ENCODE peak calls at places on chromosomes 11 and 22, in four cellular contexts. One of them, this sample, is unnamed.

GRCh38 chr22:49632199-49633009 is 195.3 kb downstream of the BRD1 start:
- DNase-seq in gastrocnemius medialis: peak; percentile 11
- DNase-seq in A549: peak; percentile 67
- DNase-seq in tibial artery: no peak
- DNase-seq in this sample: no peak

GRCh38 chr22:46439576-46440465 is 97.6 kb downstream of the CELSR1 start:
- DNase-seq in gastrocnemius medialis: no peak
- DNase-seq in A549: no peak
- DNase-seq in tibial artery: no peak
- DNase-seq in this sample: no peak

GRCh38 chr11:120324932-120325810 is at the start of gene TLCD5:
- DNase-seq in tibial artery: peak; percentile 84
- DNase-seq in A549: peak; percentile 49
- DNase-seq in gastrocnemius medialis: no peak
- DNase-seq in this sample: peak; percentile 72

GRCh38 chr11:57277845-57278720 is 41.0 kb upstream of the APLNR start:
- DNase-seq in A549: peak; percentile 81
- DNase-seq in gastrocnemius medialis: peak; percentile 61
- DNase-seq in tibial artery: peak; percentile 75
- DNase-seq in this sample: peak; percentile 65

GRCh38 chr22:39765029-39765428 is 128.5 kb downstream of the ENTHD1 start:
- DNase-seq in A549: no peak
- DNase-seq in gastrocnemius medialis: no peak
- DNase-seq in tibial artery: no peak
- DNase-seq in this sample: no peak

GRCh38 chr11:66333220-66333877 is 2.9 kb downstream of the RIN1 start:
- DNase-seq in A549: no peak
- DNase-seq in tibial artery: no peak
- DNase-seq in gastrocnemius medialis: no peak
- DNase-seq in this sample: no peak

GRCh38 chr11:30585892-30586250 is 282 bp downstream of the MPPED2 start:
- DNase-seq in tibial artery: peak; percentile 70
- DNase-seq in gastrocnemius medialis: no peak
- DNase-seq in A549: no peak
- DNase-seq in this sample: peak; percentile 52

GRCh38 chr22:36344106-36344827 is 43.5 kb downstream of the MYH9 start:
- DNase-seq in gastrocnemius medialis: no peak
- DNase-seq in A549: no peak
- DNase-seq in tibial artery: no peak
- DNase-seq in this sample: no peak

GRCh38 chr11:69721745-69722144 is 17.9 kb upstream of the FGF19 start:
- DNase-seq in gastrocnemius medialis: no peak
- DNase-seq in A549: no peak
- DNase-seq in tibial artery: no peak
- DNase-seq in this sample: no peak

GRCh38 chr22:48628891-48629559 is 1198.6 kb downstream of the BRD1 start:
- DNase-seq in tibial artery: no peak
- DNase-seq in A549: no peak
- DNase-seq in gastrocnemius medialis: no peak
- DNase-seq in this sample: no peak

GRCh38 chr11:131618203-131618602 is 247.8 kb downstream of the NTM start:
- DNase-seq in A549: no peak
- DNase-seq in gastrocnemius medialis: no peak
- DNase-seq in tibial artery: no peak
- DNase-seq in this sample: no peak

GRCh38 chr11:84914511-84914910 is 712.6 kb downstream of the DLG2 start:
- DNase-seq in A549: no peak
- DNase-seq in gastrocnemius medialis: no peak
- DNase-seq in tibial artery: no peak
- DNase-seq in this sample: no peak

GRCh38 chr11:83736689-83737088 is 450.5 kb upstream of the CCDC90B start:
- DNase-seq in A549: no peak
- DNase-seq in gastrocnemius medialis: no peak
- DNase-seq in tibial artery: no peak
- DNase-seq in this sample: no peak

GRCh38 chr11:49995559-49995958 is 13.2 kb upstream of the OR4C12 start:
- DNase-seq in gastrocnemius medialis: no peak
- DNase-seq in A549: no peak
- DNase-seq in tibial artery: no peak
- DNase-seq in this sample: no peak

GRCh38 chr11:114346709-114347141 is 50.5 kb downstream of the NNMT start:
- DNase-seq in gastrocnemius medialis: no peak
- DNase-seq in tibial artery: no peak
- DNase-seq in A549: no peak
- DNase-seq in this sample: no peak

GRCh38 chr22:50600967-50601668 is 525 bp downstream of the MAPK8IP2 start:
- DNase-seq in gastrocnemius medialis: no peak
- DNase-seq in tibial artery: no peak
- DNase-seq in A549: no peak
- DNase-seq in this sample: no peak

GRCh38 chr11:66068923-66069714 is 953 bp upstream of the PACS1 start:
- DNase-seq in tibial artery: peak; percentile 86
- DNase-seq in gastrocnemius medialis: peak; percentile 50
- DNase-seq in A549: peak; percentile 77
- DNase-seq in this sample: peak; percentile 51

DNA sequence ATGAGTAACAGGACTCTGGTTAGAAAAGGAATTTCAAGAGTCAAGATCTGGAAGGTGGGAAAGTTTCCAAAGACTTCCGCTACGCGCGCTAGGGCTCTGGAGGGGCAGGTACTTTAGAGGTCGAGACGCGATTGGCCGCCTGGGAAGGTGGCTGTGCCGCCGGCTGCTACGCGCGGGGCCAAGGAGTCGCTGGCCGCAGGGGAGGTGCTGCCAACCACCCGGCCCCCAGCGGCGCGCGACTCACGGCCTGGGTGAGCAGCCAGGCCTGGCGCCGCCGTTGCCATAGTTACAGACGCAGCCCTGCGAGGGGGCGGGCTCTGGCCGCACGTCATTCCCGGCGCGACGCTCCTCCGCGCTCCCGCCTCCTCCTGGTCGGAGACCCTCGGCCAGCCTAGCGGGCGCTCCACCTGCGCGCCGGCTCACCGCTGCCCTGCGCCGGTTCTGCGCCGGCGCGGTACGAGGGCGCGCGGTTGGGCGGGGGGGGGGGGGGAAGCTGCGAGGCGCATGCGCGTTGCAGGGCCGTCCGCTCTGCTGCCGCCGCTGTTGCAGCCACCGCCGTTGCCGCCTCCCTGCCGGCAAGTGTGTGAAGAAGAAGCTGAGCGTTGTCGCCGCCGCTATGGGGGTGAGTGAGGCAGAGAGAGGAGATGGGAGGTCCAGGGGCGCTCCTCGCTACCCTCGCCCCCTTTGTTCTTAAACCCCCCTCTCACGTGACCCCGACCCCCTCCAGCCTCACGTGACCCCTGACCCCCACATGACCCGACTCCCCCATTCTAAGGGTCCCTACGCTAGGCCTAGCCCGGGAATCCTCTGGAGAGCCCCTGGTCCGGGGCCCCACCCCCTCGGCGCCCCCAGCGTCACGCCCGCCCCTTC is at the start of gene NAA40:
- DNase-seq in tibial artery: peak; percentile 92
- DNase-seq in A549: peak; percentile 98
- DNase-seq in gastrocnemius medialis: peak; percentile 75
- DNase-seq in this sample: peak; percentile 85
- H3K27ac ChIP-seq in tibial artery: peak within 1 kb of the TSS; percentile 71
- H3K27ac ChIP-seq in A549: peak within 1 kb of the TSS; percentile 88
- H3K27ac ChIP-seq in gastrocnemius medialis: peak within 1 kb of the TSS; percentile 83
- H3K27ac ChIP-seq in this sample: peak within 1 kb of the TSS; percentile 76

DNA sequence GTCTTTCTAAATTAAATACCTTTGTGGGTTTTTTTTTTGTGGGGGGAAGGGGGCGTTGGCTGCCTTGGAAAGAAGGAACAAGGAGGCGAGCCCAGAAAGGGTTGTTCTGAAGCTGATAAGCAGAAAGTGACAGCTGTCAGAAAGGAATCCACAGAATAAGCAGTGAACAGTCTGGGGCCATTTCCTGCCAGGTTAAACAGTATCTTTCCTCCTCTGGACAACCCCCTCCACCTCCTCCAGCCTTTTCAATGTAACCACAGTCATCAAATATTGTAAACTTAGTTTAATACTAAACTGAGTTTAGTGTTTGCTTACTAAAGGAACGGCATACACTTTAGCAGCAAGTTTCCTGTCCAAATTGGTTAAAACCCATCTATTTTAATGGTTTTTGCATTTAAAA is 271.2 kb upstream of the SYN3 start:
- DNase-seq in gastrocnemius medialis: no peak
- DNase-seq in tibial artery: no peak
- DNase-seq in A549: no peak
- DNase-seq in this sample: no peak
- TF ChIP-seq CTCF in gastrocnemius medialis: no peak
- TF ChIP-seq CTCF in tibial artery: no peak
- TF ChIP-seq CTCF in A549: no peak
- TF ChIP-seq CTCF in this sample: no peak

GRCh38 chr22:38710866-38711265 is 5.1 kb downstream of the GTPBP1 start:
- DNase-seq in A549: no peak
- DNase-seq in gastrocnemius medialis: no peak
- DNase-seq in tibial artery: no peak
- DNase-seq in this sample: no peak

GRCh38 chr22:38707346-38707745 is 1.6 kb downstream of the GTPBP1 start:
- DNase-seq in tibial artery: no peak
- DNase-seq in gastrocnemius medialis: peak; percentile 25
- DNase-seq in A549: peak; percentile 66
- DNase-seq in this sample: no peak

GRCh38 chr22:38707984-38708383 is 2.2 kb downstream of the GTPBP1 start:
- DNase-seq in gastrocnemius medialis: no peak
- DNase-seq in A549: no peak
- DNase-seq in tibial artery: no peak
- DNase-seq in this sample: no peak

GRCh38 chr22:38710352-38710751 is 4.6 kb downstream of the GTPBP1 start:
- DNase-seq in tibial artery: no peak
- DNase-seq in A549: no peak
- DNase-seq in gastrocnemius medialis: no peak
- DNase-seq in this sample: no peak

DNA sequence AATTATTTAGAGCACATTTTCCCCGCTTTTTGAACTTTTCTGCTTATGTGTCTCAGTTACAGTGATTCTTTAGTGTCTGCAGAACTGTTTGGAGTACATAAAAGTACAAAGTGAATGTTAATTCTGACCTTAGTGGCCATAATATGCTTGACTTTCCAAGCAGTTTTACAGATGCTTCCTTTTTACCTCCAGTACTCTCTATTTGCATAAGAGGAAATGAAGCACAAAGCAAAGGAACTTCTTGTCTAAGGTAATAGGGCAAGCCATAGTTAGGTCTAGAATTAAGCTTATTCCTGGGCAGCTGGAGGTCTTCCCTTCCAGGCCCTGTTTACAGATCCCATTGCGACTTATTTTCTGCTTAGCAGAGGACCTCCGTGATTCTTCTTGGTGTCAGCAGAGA is 3.6 kb downstream of the GTPBP1 start:
- DNase-seq in gastrocnemius medialis: no peak
- DNase-seq in tibial artery: no peak
- DNase-seq in A549: no peak
- DNase-seq in this sample: no peak
- H3K4me1 ChIP-seq in gastrocnemius medialis: peaks cover 46% of the 10 kb centered on the region
- H3K4me1 ChIP-seq in tibial artery: peaks cover 56% of the 10 kb centered on the region
- H3K4me1 ChIP-seq in A549: peaks cover 19% of the 10 kb centered on the region
- H3K4me1 ChIP-seq in this sample: peaks cover 17% of the 10 kb centered on the region

DNA sequence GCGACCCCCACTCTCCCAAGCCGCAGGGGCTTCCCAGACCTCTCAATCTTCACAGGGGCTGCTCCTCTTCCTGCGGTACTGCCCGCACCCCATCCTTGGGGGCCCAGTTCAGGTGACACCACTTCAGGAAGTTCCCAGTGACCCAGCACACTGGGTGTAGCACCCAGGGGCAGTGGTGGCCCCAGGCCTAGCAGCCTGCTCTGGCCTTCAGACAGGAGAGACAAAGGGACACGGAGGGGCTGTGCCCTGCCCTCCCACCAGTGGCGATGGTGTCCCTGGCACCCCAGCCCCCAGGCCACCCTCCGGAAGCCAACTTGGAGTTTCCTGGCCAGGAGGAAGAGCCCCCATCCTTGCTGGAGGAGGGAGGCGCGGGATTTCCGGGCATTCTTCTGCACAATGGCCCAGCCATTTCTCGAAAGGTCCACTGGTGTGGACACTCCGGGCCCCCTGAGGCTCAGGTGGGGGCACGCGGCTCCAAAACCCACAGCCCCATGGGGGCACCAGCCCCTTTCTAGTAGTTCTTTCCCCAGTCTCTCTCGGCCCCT is 978 bp upstream of the CLDN5 start:
- DNase-seq in A549: no peak
- DNase-seq in gastrocnemius medialis: no peak
- DNase-seq in tibial artery: no peak
- DNase-seq in this sample: no peak
- H3K27ac ChIP-seq in A549: no peak overlapping the region
- H3K27ac ChIP-seq in gastrocnemius medialis: peak overlapping the region; percentile 85
- H3K27ac ChIP-seq in tibial artery: no peak overlapping the region
- H3K27ac ChIP-seq in this sample: peak overlapping the region; percentile 30

GRCh38 chr22:29603358-29604191 is at the start of gene NF2:
- DNase-seq in gastrocnemius medialis: peak; percentile 98
- DNase-seq in A549: peak; percentile 94
- DNase-seq in tibial artery: peak; percentile 99
- DNase-seq in this sample: peak; percentile 98
- TF ChIP-seq CTCF in gastrocnemius medialis: no peak
- TF ChIP-seq CTCF in A549: no peak
- TF ChIP-seq CTCF in tibial artery: no peak
- TF ChIP-seq CTCF in this sample: no peak

DNA sequence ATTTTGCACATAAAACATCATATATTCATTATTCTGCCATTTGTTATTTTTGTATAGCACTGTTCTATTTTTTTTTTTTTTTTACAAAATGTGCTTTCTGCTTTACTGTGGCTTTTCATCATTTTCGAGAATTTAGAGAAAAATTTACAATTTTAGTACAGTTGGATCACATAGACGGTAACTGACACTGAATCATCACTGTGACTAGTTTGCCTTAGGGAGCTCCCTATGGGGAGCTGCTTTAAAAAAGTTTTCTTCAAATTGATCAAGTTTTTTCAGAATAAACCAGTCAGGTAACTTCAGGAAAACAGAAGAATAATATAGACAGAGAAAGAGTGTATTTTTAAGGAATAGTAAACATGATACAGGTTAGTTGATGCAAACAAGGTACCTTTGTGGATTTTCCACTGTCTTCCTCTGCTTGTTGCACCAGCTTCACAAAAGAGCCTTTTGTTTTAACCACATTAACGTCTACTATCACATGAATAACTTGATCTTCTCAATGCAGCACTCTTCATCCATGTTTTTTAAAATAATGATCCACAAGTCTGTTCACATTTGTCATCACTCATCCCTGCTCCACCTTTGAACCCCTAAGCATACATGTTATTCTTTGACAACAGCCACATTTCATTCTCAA is 327.0 kb downstream of the DYNC2H1 start:
- DNase-seq in A549: no peak
- DNase-seq in gastrocnemius medialis: no peak
- DNase-seq in tibial artery: no peak
- DNase-seq in this sample: no peak
- H3K4me1 ChIP-seq in A549: peaks cover 11% of the 10 kb centered on the region
- H3K4me1 ChIP-seq in gastrocnemius medialis: no peaks in the 10 kb centered on the region
- H3K4me1 ChIP-seq in tibial artery: no peaks in the 10 kb centered on the region
- H3K4me1 ChIP-seq in this sample: no peaks in the 10 kb centered on the region

GRCh38 chr11:22699388-22699787 is 33.0 kb downstream of the GAS2 start:
- DNase-seq in gastrocnemius medialis: no peak
- DNase-seq in A549: no peak
- DNase-seq in tibial artery: no peak
- DNase-seq in this sample: no peak
- H3K27ac ChIP-seq in gastrocnemius medialis: no peak overlapping the region
- H3K27ac ChIP-seq in A549: no peak overlapping the region
- H3K27ac ChIP-seq in tibial artery: no peak overlapping the region
- H3K27ac ChIP-seq in this sample: no peak overlapping the region

GRCh38 chr11:65060913-65061408 is 2.6 kb upstream of the NAALADL1 start:
- DNase-seq in gastrocnemius medialis: no peak
- DNase-seq in A549: no peak
- DNase-seq in tibial artery: no peak
- DNase-seq in this sample: no peak
- TF ChIP-seq CTCF in gastrocnemius medialis: no peak
- TF ChIP-seq CTCF in A549: peak; percentile 17
- TF ChIP-seq CTCF in tibial artery: peak; percentile 8
- TF ChIP-seq CTCF in this sample: no peak

GRCh38 chr11:118889796-118890195 is 6.1 kb downstream of the CXCR5 start:
- DNase-seq in A549: no peak
- DNase-seq in tibial artery: peak; percentile 97
- DNase-seq in gastrocnemius medialis: no peak
- DNase-seq in this sample: peak; percentile 91
- H3K4me1 ChIP-seq in A549: peaks cover 24% of the 10 kb centered on the region
- H3K4me1 ChIP-seq in tibial artery: peaks cover 65% of the 10 kb centered on the region
- H3K4me1 ChIP-seq in gastrocnemius medialis: peaks cover 28% of the 10 kb centered on the region
- H3K4me1 ChIP-seq in this sample: no peaks in the 10 kb centered on the region